ENCODE peak calls at places on chromosomes 7 and 10, in four cellular contexts. C is HepG2, G is K562, M is HCT116. H is an unnamed sample.
A peak's percentile ranks its signal among the peaks of the same experiment; 100 is the strongest.

GRCh38 chr7:108239501-108240225 is 109.5 kb upstream of the LAMB4 start:
- DNase-seq in C (no peak), G (no peak), M (no peak), H (no peak)

GRCh38 chr10:101829561-101830315 is 11.5 kb upstream of the OGA start:
- DNase-seq in C (no peak), G (peak; percentile 86), M (no peak), H (no peak)

GRCh38 chr7:44176486-44176885 is 12.8 kb downstream of the GCK start:
- DNase-seq in C (no peak), G (no peak), M (no peak), H (no peak)

GRCh38 chr10:106285199-106285598 is 879.3 kb downstream of the SORCS1 start:
- DNase-seq in C (no peak), G (no peak), M (no peak), H (no peak)

GRCh38 chr7:29588900-29589696 is 25.5 kb downstream of the PRR15 start:
- DNase-seq in C (peak; percentile 43), G (peak; percentile 75), M (peak; percentile 56), H (peak; percentile 65)

GRCh38 chr7:69739182-69739581 is 140.9 kb downstream of the AUTS2 start:
- DNase-seq in C (no peak), G (no peak), M (no peak), H (no peak)

GRCh38 chr10:72803119-72803505 is 90.4 kb upstream of the OIT3 start:
- DNase-seq in C (no peak), G (no peak), M (no peak), H (no peak)

GRCh38 chr10:116201670-116202430 is 71.2 kb downstream of the GFRA1 start:
- DNase-seq in C (no peak), G (no peak), M (no peak), H (no peak)

GRCh38 chr7:80347173-80347572 is 164.7 kb downstream of the GNAT3 start:
- DNase-seq in C (no peak), G (no peak), M (no peak), H (no peak)

GRCh38 chr10:103554488-103555320 is 61.2 kb downstream of the NEURL1 start:
- DNase-seq in C (peak; percentile 39), G (peak; percentile 85), M (no peak), H (no peak)

GRCh38 chr10:132972149-132972985 is 30.0 kb upstream of the CFAP46 start:
- DNase-seq in C (no peak), G (no peak), M (no peak), H (no peak)

GRCh38 chr10:13739178-13739577 is 152.4 kb downstream of the PRPF18 start:
- DNase-seq in C (no peak), G (no peak), M (no peak), H (no peak)

GRCh38 chr7:148856035-148856881 is 27.8 kb downstream of the EZH2 start:
- DNase-seq in C (peak; percentile 31), G (peak; percentile 68), M (peak; percentile 28), H (peak; percentile 43)

GRCh38 chr10:4670737-4671136 is 155.3 kb upstream of the AKR1E2 start:
- DNase-seq in C (no peak), G (no peak), M (no peak), H (no peak)

GRCh38 chr10:21628023-21628422 is 94.0 kb downstream of the MLLT10 start:
- DNase-seq in C (no peak), G (no peak), M (no peak), H (no peak)

GRCh38 chr10:97468162-97468561 is 22.2 kb downstream of the ZDHHC16 start:
- DNase-seq in C (no peak), G (no peak), M (no peak), H (no peak)

GRCh38 chr7:92797693-92798092 is 38.7 kb downstream of the CDK6 start:
- DNase-seq in C (no peak), G (no peak), M (no peak), H (no peak)

GRCh38 chr7:19177269-19177668 is 32.0 kb upstream of the FERD3L start:
- DNase-seq in C (no peak), G (no peak), M (no peak), H (no peak)

GRCh38 chr7:519974-520458 is 370 bp upstream of the PDGFA start:
- DNase-seq in C (no peak), G (peak; percentile 59), M (no peak), H (no peak)

GRCh38 chr7:156892086-156892800 is 740 bp downstream of the LMBR1 start:
- DNase-seq in C (peak; percentile 19), G (peak; percentile 88), M (no peak), H (no peak)

GRCh38 chr10:16105082-16105481 is 244.8 kb upstream of the MINDY3 start:
- DNase-seq in C (no peak), G (no peak), M (no peak), H (no peak)

GRCh38 chr10:60222060-60222459 is 167.6 kb downstream of the ANK3 start:
- DNase-seq in C (no peak), G (no peak), M (no peak), H (no peak)

GRCh38 chr7:82897500-82897899 is 265.2 kb downstream of the PCLO start:
- DNase-seq in C (no peak), G (no peak), M (no peak), H (no peak)

GRCh38 chr7:26267631-26268166 is 24.0 kb upstream of the SNX10 start:
- DNase-seq in C (no peak), G (no peak), M (no peak), H (no peak)

GRCh38 chr10:20855398-20856038 is 41.6 kb downstream of the NEBL start:
- DNase-seq in C (peak; percentile 28), G (peak; percentile 23), M (no peak), H (no peak)

GRCh38 chr10:70759769-70760168 is 25.4 kb downstream of the TBATA start:
- DNase-seq in C (no peak), G (no peak), M (no peak), H (no peak)

GRCh38 chr7:139329119-139329518 is 12.0 kb upstream of the FMC1 start:
- DNase-seq in C (no peak), G (no peak), M (no peak), H (no peak)

GRCh38 chr10:128540806-128541739 is 414.9 kb upstream of the MKI67 start:
- DNase-seq in C (no peak), G (no peak), M (no peak), H (no peak)

GRCh38 chr7:114875171-114875570 is 46.7 kb upstream of the MDFIC start:
- DNase-seq in C (no peak), G (no peak), M (no peak), H (no peak)

GRCh38 chr10:69225681-69226080 is 5.5 kb downstream of the HKDC1 start:
- DNase-seq in C (no peak), G (no peak), M (no peak), H (no peak)

GRCh38 chr10:92761576-92761975 is 71.8 kb downstream of the HHEX start:
- DNase-seq in C (no peak), G (no peak), M (no peak), H (no peak)

GRCh38 chr7:128865303-128865702 is 2.6 kb downstream of the ATP6V1F start:
- DNase-seq in C (no peak), G (no peak), M (no peak), H (no peak)

GRCh38 chr10:29731760-29732159 is 97.0 kb upstream of the SVIL start:
- DNase-seq in C (no peak), G (no peak), M (no peak), H (no peak)

GRCh38 chr7:38905026-38905759 is 3.8 kb downstream of the VPS41 start:
- DNase-seq in C (no peak), G (no peak), M (no peak), H (no peak)

GRCh38 chr7:82678716-82679115 is 235.1 kb upstream of the CACNA2D1 start:
- DNase-seq in C (no peak), G (no peak), M (no peak), H (no peak)

GRCh38 chr7:37212526-37212925 is 236.1 kb downstream of the ELMO1 start:
- DNase-seq in C (no peak), G (no peak), M (no peak), H (no peak)

DNA sequence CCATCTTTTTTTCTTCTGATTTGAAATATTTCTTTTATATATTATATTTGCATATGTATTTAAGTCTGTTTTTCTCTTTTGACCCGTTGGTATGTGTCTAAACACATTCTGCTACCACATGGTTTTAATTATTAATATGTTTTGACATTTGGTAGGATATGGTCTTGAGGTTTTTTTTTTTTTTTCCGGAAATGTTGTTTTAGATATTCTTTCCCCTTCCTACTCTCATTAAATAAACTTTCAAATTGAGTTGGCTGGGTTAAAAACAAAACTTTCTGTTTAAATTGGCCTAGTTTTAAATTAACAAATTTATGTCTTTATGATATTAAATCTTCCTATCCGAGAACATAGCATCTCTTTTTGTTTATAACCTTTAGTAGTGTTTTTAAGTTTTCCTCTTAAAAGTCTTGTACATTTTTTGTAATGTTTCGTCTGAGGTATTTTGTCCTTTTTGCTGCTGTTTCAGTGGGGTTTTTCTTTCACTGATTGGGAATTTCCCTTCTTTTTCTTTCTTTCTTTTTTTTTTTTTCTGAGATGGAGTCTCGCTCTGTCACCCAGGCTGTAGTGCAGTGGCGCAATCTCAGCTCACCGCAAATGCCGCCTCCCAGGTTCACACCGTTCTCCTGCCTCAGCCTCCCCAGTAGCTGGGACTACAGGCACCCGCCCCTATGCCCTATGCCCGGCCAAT is 25.4 kb downstream of the STAM start:
- DNase-seq in C (no peak), G (no peak), M (no peak), H (no peak)
- TF ChIP-seq TCF7L2 in C (no peak), G (no peak), M (no peak), H (no peak)

GRCh38 chr7:48098846-48099245 is 9.8 kb downstream of the UPP1 start:
- DNase-seq in C (no peak), G (no peak), M (no peak), H (no peak)
- TF ChIP-seq TCF7L2 in C (no peak), G (no peak), M (no peak), H (no peak)

GRCh38 chr10:18743926-18744325 is 84.7 kb downstream of the ARL5B start:
- DNase-seq in C (no peak), G (no peak), M (no peak), H (no peak)
- TF ChIP-seq TCF7L2 in C (no peak), G (no peak), M (no peak), H (no peak)

DNA sequence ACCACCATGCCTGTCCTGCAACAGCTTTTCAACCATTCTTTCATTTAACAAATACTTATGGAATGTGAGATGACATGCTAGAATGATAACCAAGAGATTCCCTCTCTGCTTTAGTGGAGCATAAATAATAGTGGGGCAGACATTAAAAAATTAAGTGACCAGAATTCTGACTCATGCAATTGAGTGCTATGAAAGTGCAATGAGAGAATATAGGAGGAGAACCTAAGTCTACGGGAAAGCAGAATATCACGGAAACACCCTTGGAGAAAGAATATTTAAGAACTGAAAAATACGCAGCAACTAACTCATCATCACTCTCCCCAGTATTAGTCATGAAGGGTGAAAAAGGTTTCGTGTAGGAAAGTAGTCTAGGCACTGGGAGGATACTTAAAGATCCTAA is 7.1 kb downstream of the KIF5B start:
- DNase-seq in C (no peak), G (no peak), M (no peak), H (no peak)
- TF ChIP-seq TCF7L2 in C (no peak), G (no peak), M (no peak), H (no peak)

GRCh38 chr10:31935678-31936077 is 7.0 kb upstream of the ARHGAP12 start:
- DNase-seq in C (no peak), G (no peak), M (no peak), H (no peak)
- TF ChIP-seq TCF7L2 in C (no peak), G (no peak), M (no peak), H (no peak)

DNA sequence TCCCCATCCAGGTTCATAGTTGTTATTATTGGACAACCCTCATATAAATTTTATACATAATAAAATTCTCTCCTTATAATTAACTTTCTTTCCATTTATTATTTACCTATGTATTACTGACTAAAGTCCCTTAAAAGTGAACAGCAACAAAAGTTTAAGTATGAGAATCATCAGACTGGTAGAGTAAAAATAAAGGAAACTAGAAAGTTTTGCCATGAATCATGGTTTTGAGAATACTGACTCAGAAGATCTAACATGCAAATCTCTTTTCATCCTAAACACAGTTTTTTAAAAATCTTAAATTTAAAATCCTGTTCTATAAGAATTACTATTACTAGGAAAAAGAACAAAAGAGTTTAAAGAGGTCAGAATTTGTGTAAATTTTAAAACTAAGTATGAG is 32.1 kb downstream of the HERC4 start:
- DNase-seq in C (no peak), G (no peak), M (no peak), H (no peak)
- TF ChIP-seq TCF7L2 in C (no peak), G (no peak), M (no peak), H (no peak)

H was measured in Panc1.